ENCODE peak calls at places on chromosome 2, in nine cellular contexts. Y is RCC 7860; U is stimulated activated CD4-positive, alpha-beta T cell treated with anti-CD3 and anti-CD28 coated beads, Interleukin-15, amount 100 ng/mL, for 24 hours; A is stimulated activated CD8-positive, alpha-beta memory T cell treated with anti-CD3 and anti-CD28 coated beads, Interleukin-15, amount 100 ng/mL, for 1 hour; C is head of caudate nucleus; F is NCI-H2029; E is T1000; R is COR-L47; Q is HFF-Myc. V is an unnamed sample.

GRCh38 chr2:189685540-189686229 is 11.2 kb downstream of the ANKAR start:
- DNase-seq in F (no peak), A (no peak), E (no peak), C (no peak), R (no peak), U (no peak), Q (no peak), Y (no peak), V (no peak)

GRCh38 chr2:44928660-44929471 is 12.6 kb upstream of the SIX3 start:
- DNase-seq in Q (no peak), R (no peak), A (no peak), E (no peak), F (no peak), Y (no peak), U (no peak), C (no peak), V (no peak)

GRCh38 chr2:105627530-105627929 is 117.2 kb upstream of the NCK2 start:
- DNase-seq in R (no peak), A (no peak), F (no peak), C (no peak), Q (no peak), Y (no peak), U (no peak), E (no peak), V (no peak)

GRCh38 chr2:46996300-46996843 is 80.8 kb upstream of the MCFD2 start:
- DNase-seq in F (no peak), Y (no peak), E (no peak), R (no peak), A (no peak), U (no peak), Q (no peak), C (no peak), V (no peak)

GRCh38 chr2:17515652-17516051 is 2.6 kb downstream of the RAD51AP2 start:
- DNase-seq in R (no peak), U (no peak), E (no peak), Q (no peak), C (no peak), A (no peak), F (no peak), Y (no peak), V (no peak)

GRCh38 chr2:54535599-54536195 is 79.6 kb downstream of the SPTBN1 start:
- DNase-seq in U (no peak), E (no peak), Y (no peak), A (no peak), Q (no peak), C (no peak), R (no peak), F (no peak), V (no peak)

GRCh38 chr2:98569197-98569793 is 39.0 kb downstream of the COA5 start:
- DNase-seq in A (peak), Y (no peak), F (peak), C (no peak), R (peak), U (peak), Q (no peak), E (no peak), V (peak)

GRCh38 chr2:120480903-120481445 is 135.0 kb downstream of the INHBB start:
- DNase-seq in R (no peak), A (no peak), Q (no peak), C (no peak), F (no peak), Y (no peak), U (no peak), E (no peak), V (no peak)

GRCh38 chr2:234632527-234633391 is 135.9 kb upstream of the ARL4C start:
- DNase-seq in U (no peak), C (no peak), Y (no peak), E (peak), Q (peak), R (no peak), F (no peak), A (no peak), V (no peak)

GRCh38 chr2:120499784-120500495 is 154.0 kb downstream of the INHBB start:
- DNase-seq in E (no peak), Q (no peak), U (no peak), R (no peak), C (no peak), Y (peak), A (no peak), F (no peak), V (no peak)

GRCh38 chr2:231725476-231725875 is 17.2 kb downstream of the PTMA start:
- DNase-seq in A (no peak), Q (no peak), Y (no peak), R (no peak), E (no peak), F (no peak), C (no peak), U (no peak), V (no peak)

GRCh38 chr2:117691980-117692379 is 122.5 kb upstream of the DDX18 start:
- DNase-seq in E (no peak), A (no peak), F (no peak), R (no peak), C (no peak), U (no peak), Q (no peak), Y (no peak), V (no peak)

GRCh38 chr2:169081551-169081950 is 12.2 kb downstream of the DHRS9 start:
- DNase-seq in A (no peak), C (no peak), R (no peak), Q (no peak), E (no peak), U (no peak), F (no peak), Y (no peak), V (no peak)

GRCh38 chr2:150981826-150982225 is 279.8 kb downstream of the RBM43 start:
- DNase-seq in F (no peak), Q (no peak), R (no peak), U (no peak), C (no peak), Y (no peak), E (no peak), A (no peak), V (no peak)

V was measured in activated naive CD8-positive, alpha-beta T cell treated with anti-CD3 and anti-CD28 coated beads for 36 hours.